ENCODE peak calls at places on chromosomes 11 and 22, in four cellular contexts. J is fibroblast of lung, E is tibial nerve, K is brain microvascular endothelial cell. W is an unnamed sample.

GRCh38 chr11:47253660-47254059 is 4.1 kb upstream of the NR1H3 start:
- DNase-seq in E (no peak), J (no peak), K (no peak), W (no peak)

GRCh38 chr11:57426754-57427691 is at the start of gene SLC43A3:
- DNase-seq in J (peak), K (peak), E (peak), W (peak)

GRCh38 chr11:4921796-4922195 is 2.3 kb downstream of the OR51G1 start:
- DNase-seq in K (no peak), E (no peak), J (no peak), W (no peak)

GRCh38 chr11:72599325-72600117 is 74.7 kb downstream of the PDE2A start:
- DNase-seq in E (no peak), J (no peak), K (no peak), W (no peak)

GRCh38 chr11:111676878-111677585 is 74.8 kb downstream of the SIK2 start:
- DNase-seq in E (no peak), K (peak), J (peak), W (no peak)

GRCh38 chr22:29339381-29340235 is 24.1 kb upstream of the RASL10A start:
- DNase-seq in E (no peak), K (no peak), J (no peak), W (no peak)

GRCh38 chr11:2561283-2562180 is 116.7 kb downstream of the KCNQ1 start:
- DNase-seq in J (no peak), E (peak), K (no peak), W (no peak)

GRCh38 chr11:65487467-65488272 is 11.2 kb upstream of the MALAT1 start:
- DNase-seq in K (peak), J (peak), E (peak), W (no peak)

GRCh38 chr11:115504279-115505158 is at the start of gene CADM1:
- DNase-seq in K (peak), J (peak), E (peak), W (peak)

GRCh38 chr22:45537734-45538181 is 35.1 kb downstream of the FBLN1 start:
- DNase-seq in K (peak), E (no peak), J (peak), W (no peak)

GRCh38 chr22:48753752-48754517 is 1073.7 kb downstream of the BRD1 start:
- DNase-seq in E (no peak), K (no peak), J (no peak), W (no peak)

GRCh38 chr22:43179151-43179910 is 7.6 kb downstream of the TTLL12 start:
- DNase-seq in K (no peak), E (no peak), J (no peak), W (no peak)

GRCh38 chr11:30488304-30488998 is 97.7 kb downstream of the MPPED2 start:
- DNase-seq in E (no peak), K (peak), J (peak), W (no peak)

GRCh38 chr22:42959472-42960145 is 55.3 kb downstream of the PACSIN2 start:
- DNase-seq in K (peak), E (no peak), J (peak), W (no peak)

GRCh38 chr11:10639350-10639749 is 54.2 kb downstream of the IRAG1 start:
- DNase-seq in J (peak), E (no peak), K (no peak), W (no peak)

GRCh38 chr22:24901448-24901847 is 45.0 kb downstream of the LHFPL7 start:
- DNase-seq in K (no peak), E (no peak), J (no peak), W (no peak)

GRCh38 chr11:92738281-92738680 is 231.2 kb upstream of the MTNR1B start:
- DNase-seq in E (no peak), J (no peak), K (no peak), W (no peak)

GRCh38 chr11:92739020-92739419 is 230.4 kb upstream of the MTNR1B start:
- DNase-seq in E (no peak), K (peak), J (peak), W (no peak)

GRCh38 chr11:92740251-92740650 is 229.2 kb upstream of the MTNR1B start:
- DNase-seq in J (no peak), K (no peak), E (no peak), W (no peak)

DNA sequence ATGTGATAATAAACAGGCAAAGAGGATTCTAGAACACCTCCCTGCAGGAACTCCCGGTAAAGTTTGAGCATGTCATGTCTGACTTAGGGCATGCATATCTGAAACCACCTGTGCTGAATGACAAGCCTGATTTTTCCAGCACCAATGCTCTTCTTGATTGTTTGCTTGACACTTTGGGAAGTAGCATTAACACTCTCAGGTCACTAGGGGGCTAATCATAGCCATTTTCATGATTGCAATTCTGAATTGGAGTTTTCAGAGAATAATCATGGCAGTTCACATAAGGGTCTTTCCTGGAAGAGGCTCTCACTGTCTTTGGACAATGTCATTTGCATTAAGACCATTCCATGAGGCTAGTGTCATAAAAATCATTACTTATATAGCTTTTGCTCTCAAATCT is 234.4 kb upstream of the MTNR1B start:
- DNase-seq in K (no peak), E (no peak), J (no peak), W (no peak)
- TF ChIP-seq CTCF in K (peak), E (peak), J (peak), W (no peak)

GRCh38 chr11:129992161-129992944 is 10.3 kb downstream of the PRDM10 start:
- DNase-seq in K (no peak), J (peak), E (no peak), W (no peak)
- TF ChIP-seq CTCF in K (peak), J (no peak), E (no peak), W (no peak)

DNA sequence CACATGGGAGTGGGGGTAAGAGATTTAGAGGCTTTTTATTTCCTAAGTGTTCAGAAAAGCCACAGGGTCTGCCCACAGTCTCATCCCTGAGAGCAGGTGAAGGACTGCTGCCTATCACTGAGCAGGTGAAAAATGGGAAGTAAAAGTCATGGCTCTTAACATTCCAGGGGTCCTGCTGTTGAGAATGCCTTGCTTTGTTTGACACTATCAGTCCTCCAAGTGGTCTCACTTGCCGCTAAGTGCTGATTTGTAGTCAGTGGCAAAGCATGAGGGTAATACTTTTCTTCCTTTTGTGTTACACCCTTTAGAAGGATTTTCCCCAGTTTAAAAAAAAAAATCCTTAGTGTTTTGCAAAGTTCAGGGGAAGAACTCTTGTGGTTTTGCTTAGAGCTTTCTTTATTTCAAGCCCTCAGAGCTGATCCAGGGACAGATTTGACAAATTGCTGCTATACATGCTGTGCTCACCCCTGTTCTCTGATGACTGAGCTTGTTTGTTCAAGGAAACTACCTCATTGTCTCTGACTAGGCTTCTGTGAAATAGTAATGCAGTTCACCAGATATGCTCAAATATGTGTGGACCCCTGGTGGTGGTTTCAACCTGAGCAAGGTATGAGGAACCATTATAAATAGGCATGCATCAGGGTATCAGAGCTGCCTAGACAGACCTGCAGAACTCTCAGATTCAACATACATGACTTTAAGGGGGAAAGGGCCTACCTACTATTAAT is 141.0 kb downstream of the ARHGAP42 start:
- DNase-seq in K (peak), J (peak), E (no peak), W (no peak)
- TF ChIP-seq CTCF in K (peak), J (peak), E (no peak), W (no peak)

DNA sequence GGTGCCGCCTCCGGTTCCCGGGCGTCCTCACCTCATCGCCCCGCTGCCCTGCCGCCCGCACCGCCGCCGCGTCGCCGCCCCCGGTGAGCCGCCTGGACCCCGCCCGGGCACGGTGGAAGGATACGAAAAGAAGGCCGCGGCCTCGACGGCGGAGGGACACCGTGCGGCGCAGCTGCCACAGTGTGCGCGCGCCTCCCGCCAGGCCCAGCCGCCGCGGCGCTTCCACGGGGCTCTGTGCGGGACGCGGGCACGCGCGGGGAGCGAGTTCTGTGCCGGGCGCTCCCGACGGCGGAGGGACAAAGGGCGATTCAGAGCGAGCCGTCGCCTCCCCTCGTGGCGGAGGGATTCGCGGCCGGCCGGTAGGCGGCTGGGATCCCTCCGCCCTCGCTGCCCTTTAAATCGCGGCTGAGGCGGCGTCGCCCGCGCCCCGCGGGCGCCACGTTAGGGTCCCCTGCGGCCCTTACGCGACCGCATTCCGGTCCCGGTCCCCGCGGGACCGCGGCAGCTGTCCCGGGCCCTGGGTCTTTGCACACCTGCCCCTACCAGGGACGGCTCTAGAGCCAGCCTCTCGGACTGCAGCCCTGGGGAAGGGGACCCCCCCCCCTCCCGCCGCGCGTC is 568 bp upstream of the KMT5B start:
- DNase-seq in J (peak), E (peak), K (peak), W (peak)
- TF ChIP-seq CTCF in J (no peak), E (no peak), K (no peak), W (no peak)

GRCh38 chr11:121439759-121440158 is 12.4 kb upstream of the SORL1 start:
- DNase-seq in E (no peak), K (no peak), J (no peak), W (no peak)
- TF ChIP-seq CTCF in E (no peak), K (no peak), J (no peak), W (no peak)